ENCODE peak calls at places on chromosome 10, in six cellular contexts. W is tibial nerve, K is AG10803, R is heart left ventricle, H is astrocyte, U is AG04450. G is an unnamed sample.

GRCh38 chr10:6612371-6612770 is 32.3 kb upstream of the PRKCQ start:
- DNase-seq in W (no peak), K (no peak), R (no peak), H (no peak), U (no peak), G (no peak)

GRCh38 chr10:121926669-121927360 is 1.0 kb downstream of the ATE1 start:
- DNase-seq in W (no peak), K (peak), R (no peak), H (peak), U (no peak), G (no peak)

GRCh38 chr10:8102708-8103401 is 48.4 kb downstream of the GATA3 start:
- DNase-seq in W (no peak), K (no peak), R (no peak), H (no peak), U (no peak), G (no peak)

GRCh38 chr10:72097448-72098300 is 9.3 kb upstream of the SPOCK2 start:
- DNase-seq in W (no peak), K (peak), R (no peak), H (peak), U (peak), G (no peak)

GRCh38 chr10:33630761-33631160 is 296.3 kb upstream of the NRP1 start:
- DNase-seq in W (no peak), K (no peak), R (no peak), H (no peak), U (no peak), G (no peak)

GRCh38 chr10:113094114-113094486 is 144.1 kb downstream of the TCF7L2 start:
- DNase-seq in W (no peak), K (no peak), R (no peak), H (no peak), U (no peak), G (no peak)

GRCh38 chr10:70381491-70382421 is 669 bp downstream of the LRRC20 start:
- DNase-seq in W (no peak), K (no peak), R (peak), H (peak), U (no peak), G (peak)

GRCh38 chr10:46048152-46048551 is 2.1 kb upstream of the MSMB start:
- DNase-seq in W (no peak), K (no peak), R (no peak), H (no peak), U (no peak), G (no peak)

GRCh38 chr10:44801383-44802327 is 109.5 kb upstream of the TMEM72 start:
- DNase-seq in W (peak), K (peak), R (peak), H (peak), U (peak), G (peak)

GRCh38 chr10:131991726-131992125 is 10.0 kb upstream of the BNIP3 start:
- DNase-seq in W (no peak), K (no peak), R (no peak), H (no peak), U (no peak), G (no peak)

GRCh38 chr10:14671383-14671782 is 103.3 kb downstream of the FAM107B start:
- DNase-seq in W (no peak), K (no peak), R (no peak), H (no peak), U (no peak), G (peak)

GRCh38 chr10:72019085-72019876 is 55.1 kb downstream of the CHST3 start:
- DNase-seq in W (no peak), K (no peak), R (no peak), H (no peak), U (no peak), G (no peak)

GRCh38 chr10:131961777-131962450 is 19.8 kb downstream of the BNIP3 start:
- DNase-seq in W (no peak), K (peak), R (no peak), H (no peak), U (no peak), G (no peak)

GRCh38 chr10:102776779-102777417 is 33.1 kb downstream of the WBP1L start:
- DNase-seq in W (peak), K (peak), R (peak), H (peak), U (peak), G (peak)

GRCh38 chr10:102777696-102778530 is 34.2 kb downstream of the WBP1L start:
- DNase-seq in W (no peak), K (no peak), R (no peak), H (no peak), U (no peak), G (no peak)

GRCh38 chr10:102773986-102774385 is 30.2 kb downstream of the WBP1L start:
- DNase-seq in W (no peak), K (peak), R (no peak), H (no peak), U (no peak), G (no peak)

GRCh38 chr10:102775201-102775972 is 31.6 kb downstream of the WBP1L start:
- DNase-seq in W (peak), K (peak), R (peak), H (no peak), U (no peak), G (peak)

DNA sequence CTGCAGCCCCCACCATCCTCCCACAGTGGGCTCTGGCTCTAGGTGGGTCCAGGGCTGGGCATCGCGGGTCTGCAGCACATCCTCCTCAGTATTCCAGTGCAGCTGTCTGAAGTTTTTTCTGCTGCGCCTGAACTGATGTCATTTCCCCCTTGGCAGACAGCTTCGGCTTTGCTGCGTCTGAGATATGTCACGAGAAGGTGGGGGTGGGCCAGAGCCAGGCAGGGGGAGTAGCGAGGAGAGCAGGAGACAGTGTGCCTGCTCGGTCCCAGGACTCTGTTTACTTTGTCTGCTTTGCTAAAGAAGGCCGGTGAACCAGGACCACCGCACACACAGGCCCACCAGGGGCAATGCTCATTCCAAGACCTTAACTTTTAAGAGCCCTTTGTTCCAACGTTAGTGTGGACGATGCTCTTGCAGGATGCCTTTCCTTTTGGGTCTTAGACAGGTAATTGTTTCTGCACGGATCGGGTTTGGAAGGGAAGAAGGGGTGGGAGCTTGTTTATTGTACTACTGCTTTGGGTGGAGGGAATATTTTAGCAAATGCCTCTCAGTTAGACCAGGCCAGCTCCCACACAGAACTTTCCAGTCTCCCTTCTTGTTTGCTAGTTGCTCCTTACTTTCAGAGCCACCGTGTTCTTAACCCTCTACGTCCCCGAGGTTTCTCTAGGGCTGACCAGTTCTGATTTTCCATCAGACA is 32.4 kb downstream of the WBP1L start:
- DNase-seq in W (peak), K (peak), R (peak), H (peak), U (peak), G (peak)
- H3K4me3 ChIP-seq in W (peak), K (peak), R (peak), H (peak), U (peak), G (peak)

GRCh38 chr10:88986549-88987242 is 3.9 kb upstream of the FAS start:
- DNase-seq in W (no peak), K (peak), R (no peak), H (no peak), U (no peak), G (no peak)

GRCh38 chr10:88982360-88982759 is 8.2 kb upstream of the FAS start:
- DNase-seq in W (no peak), K (no peak), R (no peak), H (no peak), U (no peak), G (peak)

GRCh38 chr10:88983939-88984338 is 6.7 kb upstream of the FAS start:
- DNase-seq in W (no peak), K (no peak), R (no peak), H (no peak), U (no peak), G (no peak)

GRCh38 chr10:88983206-88983605 is 7.4 kb upstream of the FAS start:
- DNase-seq in W (no peak), K (no peak), R (no peak), H (peak), U (no peak), G (no peak)

GRCh38 chr10:88984525-88984924 is 6.1 kb upstream of the FAS start:
- DNase-seq in W (no peak), K (no peak), R (no peak), H (no peak), U (no peak), G (no peak)
- H3K4me3 ChIP-seq in W (no peak), K (no peak), R (no peak), H (no peak), U (no peak), G (no peak)

GRCh38 chr10:92242910-92243671 is 47.8 kb downstream of the CPEB3 start:
- DNase-seq in W (no peak), K (peak), R (no peak), H (peak), U (no peak), G (peak)
- H3K4me3 ChIP-seq in W (no peak), K (peak), R (no peak), H (peak), U (peak), G (peak)

DNA sequence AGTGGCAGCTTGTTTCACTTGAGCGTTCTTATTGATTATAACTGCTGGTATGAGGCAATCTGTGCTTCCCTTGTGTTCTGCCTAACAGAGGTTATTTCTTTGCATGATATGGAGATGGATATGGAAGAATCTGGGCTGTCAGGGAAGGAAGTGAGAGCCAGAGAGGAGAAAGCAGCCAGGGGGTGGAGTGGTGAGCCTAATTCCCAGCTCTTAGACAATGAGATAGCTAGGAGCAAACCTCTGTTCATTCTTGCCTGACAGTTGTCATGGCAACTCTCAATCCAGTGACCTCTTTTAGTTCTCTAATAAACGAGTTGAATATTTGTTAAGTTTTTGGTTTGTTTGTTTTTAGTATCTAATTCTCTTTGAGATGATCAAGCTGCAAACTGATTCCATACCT is 214.3 kb downstream of the NRG3 start:
- DNase-seq in W (no peak), K (no peak), R (no peak), H (no peak), U (no peak), G (no peak)
- H3K4me3 ChIP-seq in W (no peak), K (no peak), R (no peak), H (no peak), U (no peak), G (no peak)

GRCh38 chr10:79138449-79139123 is 69.8 kb downstream of the ZMIZ1 start:
- DNase-seq in W (no peak), K (no peak), R (no peak), H (no peak), U (no peak), G (no peak)

GRCh38 chr10:79137404-79137803 is 68.6 kb downstream of the ZMIZ1 start:
- DNase-seq in W (no peak), K (no peak), R (no peak), H (peak), U (no peak), G (no peak)

GRCh38 chr10:79136227-79137005 is 67.7 kb downstream of the ZMIZ1 start:
- DNase-seq in W (no peak), K (no peak), R (no peak), H (no peak), U (no peak), G (no peak)

GRCh38 chr10:79139124-79139835 is 70.5 kb downstream of the ZMIZ1 start:
- DNase-seq in W (peak), K (peak), R (peak), H (peak), U (peak), G (peak)

GRCh38 chr10:79137826-79138225 is 69.1 kb downstream of the ZMIZ1 start:
- DNase-seq in W (no peak), K (peak), R (no peak), H (peak), U (no peak), G (no peak)
- H3K4me3 ChIP-seq in W (no peak), K (no peak), R (no peak), H (no peak), U (no peak), G (no peak)

GRCh38 chr10:25017661-25018060 is 1.2 kb downstream of the THNSL1 start:
- DNase-seq in W (no peak), K (no peak), R (no peak), H (no peak), U (no peak), G (no peak)

GRCh38 chr10:25017247-25017590 is 807 bp downstream of the THNSL1 start:
- DNase-seq in W (no peak), K (no peak), R (no peak), H (peak), U (no peak), G (no peak)

GRCh38 chr10:25014579-25014978 is 1.4 kb downstream of the ENKUR start:
- DNase-seq in W (no peak), K (no peak), R (no peak), H (no peak), U (no peak), G (no peak)

GRCh38 chr10:25016349-25017246 is at the start of gene THNSL1:
- DNase-seq in W (peak), K (peak), R (peak), H (peak), U (peak), G (peak)

GRCh38 chr10:25015927-25016348 is at the start of gene ENKUR:
- DNase-seq in W (peak), K (peak), R (peak), H (peak), U (peak), G (peak)
- H3K4me3 ChIP-seq in W (peak), K (peak), R (peak), H (peak), U (peak), G (peak)

G was measured in uterus.